ENCODE peak calls at places on chromosomes 13 and 19, in eight cellular contexts. K is HepG2, J is lower leg skin, M is K562, I is body of pancreas, V is breast epithelium, D is ovary, H is A549. B is an unnamed sample.

GRCh38 chr19:13707901-13708300 is 56.4 kb upstream of the MRI1 start:
- DNase-seq in K (no peak), J (no peak), M (no peak), I (no peak), V (no peak), D (no peak), H (no peak), B (no peak)

GRCh38 chr13:76538004-76538403 is 348.2 kb downstream of the KCTD12 start:
- DNase-seq in K (no peak), J (no peak), M (no peak), I (no peak), V (no peak), D (no peak), H (no peak), B (no peak)

GRCh38 chr13:45121421-45121820 is 1.1 kb downstream of the GTF2F2 start:
- DNase-seq in K (peak), J (no peak), M (peak), I (no peak), V (no peak), D (no peak), H (no peak), B (no peak)

GRCh38 chr19:42601811-42602443 is 7.2 kb upstream of the CEACAM8 start:
- DNase-seq in K (peak), J (no peak), M (peak), I (peak), V (no peak), D (no peak), H (peak), B (peak)

GRCh38 chr19:49106648-49107135 is 7.5 kb upstream of the LIN7B start:
- DNase-seq in K (peak), J (no peak), M (peak), I (peak), V (no peak), D (no peak), H (peak), B (no peak)

GRCh38 chr19:32018014-32018413 is 327.4 kb upstream of the ZNF507 start:
- DNase-seq in K (no peak), J (no peak), M (no peak), I (no peak), V (no peak), D (peak), H (no peak), B (no peak)

GRCh38 chr19:47663435-47663910 is 49.7 kb upstream of the EHD2 start:
- DNase-seq in K (peak), J (no peak), M (no peak), I (no peak), V (no peak), D (no peak), H (no peak), B (peak)

GRCh38 chr13:44843403-44843802 is 145.9 kb downstream of the NUFIP1 start:
- DNase-seq in K (no peak), J (no peak), M (no peak), I (no peak), V (no peak), D (no peak), H (no peak), B (no peak)

GRCh38 chr19:51320258-51320657 is 8.8 kb downstream of the IGLON5 start:
- DNase-seq in K (no peak), J (no peak), M (no peak), I (peak), V (no peak), D (no peak), H (no peak), B (no peak)

GRCh38 chr13:100129605-100130004 is 40.7 kb downstream of the PCCA start:
- DNase-seq in K (no peak), J (no peak), M (no peak), I (no peak), V (no peak), D (no peak), H (no peak), B (no peak)

GRCh38 chr19:55700813-55701212 is 25.8 kb downstream of the EPN1 start:
- DNase-seq in K (no peak), J (peak), M (no peak), I (no peak), V (no peak), D (no peak), H (no peak), B (no peak)

GRCh38 chr19:1244693-1245451 is 3.3 kb downstream of the ATP5F1D start:
- DNase-seq in K (peak), J (peak), M (no peak), I (peak), V (no peak), D (peak), H (no peak), B (peak)

GRCh38 chr19:2305424-2305823 is 2.5 kb downstream of the LINGO3 start:
- DNase-seq in K (no peak), J (no peak), M (no peak), I (no peak), V (no peak), D (no peak), H (no peak), B (no peak)
- TF ChIP-seq POLR2A in K (no peak), J (no peak), M (no peak), I (no peak), V (no peak), D (no peak), H (no peak), B (no peak)

GRCh38 chr19:17327654-17328516 is 6.8 kb downstream of the ANO8 start:
- DNase-seq in K (peak), J (no peak), M (peak), I (peak), V (peak), D (peak), H (no peak), B (no peak)
- TF ChIP-seq POLR2A in K (no peak), J (no peak), M (peak), I (peak), V (no peak), D (no peak), H (no peak), B (no peak)

GRCh38 chr19:54190503-54190941 is 586 bp upstream of the TSEN34 start:
- DNase-seq in K (peak), J (peak), M (peak), I (peak), V (peak), D (peak), H (peak), B (peak)

GRCh38 chr19:54190942-54191670 is at the start of gene TSEN34:
- DNase-seq in K (peak), J (peak), M (peak), I (peak), V (no peak), D (peak), H (no peak), B (peak)

GRCh38 chr19:54189668-54190502 is 505 bp upstream of the MBOAT7 start:
- DNase-seq in K (peak), J (peak), M (peak), I (peak), V (peak), D (peak), H (peak), B (peak)

GRCh38 chr19:54188224-54188871 is 1.0 kb downstream of the MBOAT7 start:
- DNase-seq in K (no peak), J (no peak), M (peak), I (no peak), V (no peak), D (no peak), H (no peak), B (peak)

GRCh38 chr19:54189020-54189667 is at the start of gene MBOAT7:
- DNase-seq in K (no peak), J (no peak), M (no peak), I (no peak), V (no peak), D (no peak), H (no peak), B (no peak)
- TF ChIP-seq POLR2A in K (peak), J (no peak), M (peak), I (peak), V (no peak), D (peak), H (peak), B (peak)

GRCh38 chr19:4172861-4173473 is 9.4 kb downstream of the SIRT6 start:
- DNase-seq in K (no peak), J (no peak), M (peak), I (peak), V (peak), D (peak), H (peak), B (peak)
- TF ChIP-seq POLR2A in K (no peak), J (no peak), M (no peak), I (no peak), V (no peak), D (no peak), H (no peak), B (no peak)

DNA sequence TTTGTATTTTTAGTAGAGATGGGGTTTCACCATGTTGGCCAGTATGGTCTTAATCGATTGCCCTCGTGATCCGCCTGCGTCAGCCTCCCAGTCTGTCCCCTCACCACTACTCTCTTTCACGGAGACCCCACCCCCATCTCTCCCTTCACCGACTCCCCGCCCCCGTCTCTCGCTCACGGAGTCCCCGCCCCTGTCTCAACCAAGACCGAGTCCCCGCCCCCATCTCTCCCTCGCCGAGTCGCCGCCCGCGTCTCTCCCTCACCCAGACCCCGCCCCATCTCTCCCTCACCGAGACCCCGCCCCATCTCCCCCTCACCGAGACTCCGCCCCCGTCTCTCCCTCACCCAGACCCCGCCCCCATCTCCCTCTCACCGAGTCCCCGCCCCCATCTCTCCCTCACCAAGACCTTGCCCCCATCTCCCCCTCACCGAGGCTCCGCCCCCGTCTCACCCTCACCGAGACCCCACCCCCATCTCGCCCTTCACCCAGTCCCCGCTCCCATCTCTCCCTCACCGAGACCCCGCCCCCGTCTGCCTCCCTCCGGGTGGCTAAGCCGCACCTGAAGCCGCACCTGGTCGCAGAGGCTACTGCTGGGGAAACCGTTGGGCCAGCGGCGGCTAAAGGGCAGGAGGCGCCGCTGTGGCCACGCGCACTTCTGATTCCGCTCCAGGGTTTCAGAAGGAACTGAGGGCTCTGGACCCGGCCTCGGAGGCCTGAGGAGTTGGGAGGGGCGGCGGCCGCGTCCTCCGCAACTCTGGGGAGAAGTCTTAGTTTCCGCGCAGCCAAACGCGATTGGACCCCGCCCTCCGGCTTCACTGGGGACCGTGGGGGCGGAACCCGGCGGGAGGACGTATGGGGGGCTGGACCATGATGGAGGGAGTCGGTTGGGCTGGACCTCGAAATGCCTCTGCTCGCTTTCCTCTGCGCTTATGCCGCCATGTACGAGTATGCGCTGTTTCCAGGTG is 17.1 kb upstream of the ZNF846 start:
- DNase-seq in K (peak), J (peak), M (peak), I (peak), V (peak), D (peak), H (peak), B (peak)
- TF ChIP-seq POLR2A in K (peak), J (peak), M (peak), I (peak), V (peak), D (peak), H (no peak), B (peak)

DNA sequence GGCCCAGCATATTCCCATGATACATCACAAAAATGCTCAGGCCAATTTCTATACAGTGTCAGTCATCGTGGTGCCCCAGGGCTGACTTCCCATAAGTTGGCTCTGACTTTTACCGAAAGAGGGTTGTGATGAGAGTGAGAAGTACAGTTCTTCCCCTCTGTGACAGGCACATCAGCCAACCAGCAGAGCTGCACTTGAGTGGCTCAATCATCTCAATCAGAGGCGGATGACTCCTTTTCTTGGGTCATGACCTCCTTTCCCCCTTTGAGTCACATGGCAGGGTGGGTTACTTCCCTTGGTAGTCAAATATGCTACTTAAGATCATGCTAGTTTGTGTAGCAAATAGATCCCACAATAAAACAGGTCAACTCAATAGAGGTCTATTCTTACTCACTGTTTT is 6.9 kb upstream of the AMER2 start:
- DNase-seq in K (no peak), J (no peak), M (no peak), I (no peak), V (no peak), D (no peak), H (no peak), B (no peak)
- TF ChIP-seq POLR2A in K (no peak), J (no peak), M (no peak), I (no peak), V (no peak), D (no peak), H (no peak), B (no peak)

B was measured in H54.